ENCODE peak calls at places on chromosomes 6 and 20, in six cellular contexts. One of them, this sample, is unnamed.

GRCh38 chr6:72811971-72812421 is 190.1 kb downstream of the KCNQ5 start:
- DNase-seq in HCT116: no peak
- DNase-seq in H1: no peak
- DNase-seq in K562: no peak
- DNase-seq in HepG2: no peak
- DNase-seq in GM12878: no peak
- DNase-seq in this sample: no peak

GRCh38 chr20:41456341-41456740 is 89.7 kb upstream of the EMILIN3 start:
- DNase-seq in H1: no peak
- DNase-seq in HCT116: no peak
- DNase-seq in K562: no peak
- DNase-seq in GM12878: no peak
- DNase-seq in HepG2: no peak
- DNase-seq in this sample: no peak

GRCh38 chr6:170259301-170259700 is 31.6 kb downstream of the DLL1 start:
- DNase-seq in H1: no peak
- DNase-seq in HepG2: no peak
- DNase-seq in HCT116: no peak
- DNase-seq in K562: no peak
- DNase-seq in GM12878: no peak
- DNase-seq in this sample: no peak

GRCh38 chr20:49187330-49188100 is 619 bp downstream of the STAU1 start:
- DNase-seq in K562: peak; percentile 42
- DNase-seq in H1: no peak
- DNase-seq in GM12878: no peak
- DNase-seq in HepG2: no peak
- DNase-seq in HCT116: no peak
- DNase-seq in this sample: peak; percentile 35

GRCh38 chr6:40504274-40504673 is 82.9 kb downstream of the LRFN2 start:
- DNase-seq in H1: no peak
- DNase-seq in GM12878: no peak
- DNase-seq in HepG2: no peak
- DNase-seq in K562: no peak
- DNase-seq in HCT116: peak; percentile 15
- DNase-seq in this sample: no peak

GRCh38 chr6:28089054-28089453 is 8.7 kb downstream of the ZNF165 start:
- DNase-seq in H1: no peak
- DNase-seq in HepG2: no peak
- DNase-seq in GM12878: no peak
- DNase-seq in HCT116: no peak
- DNase-seq in K562: no peak
- DNase-seq in this sample: no peak

GRCh38 chr6:31700716-31701401 is 2.3 kb downstream of the ABHD16A start:
- DNase-seq in HCT116: no peak
- DNase-seq in K562: no peak
- DNase-seq in GM12878: no peak
- DNase-seq in HepG2: no peak
- DNase-seq in H1: no peak
- DNase-seq in this sample: no peak

GRCh38 chr20:17928633-17929311 is 39.8 kb downstream of the SNX5 start:
- DNase-seq in K562: no peak
- DNase-seq in HCT116: no peak
- DNase-seq in H1: no peak
- DNase-seq in HepG2: no peak
- DNase-seq in GM12878: no peak
- DNase-seq in this sample: no peak

GRCh38 chr6:99184696-99185095 is 164.8 kb downstream of the FAXC start:
- DNase-seq in HepG2: no peak
- DNase-seq in H1: no peak
- DNase-seq in K562: no peak
- DNase-seq in GM12878: no peak
- DNase-seq in HCT116: no peak
- DNase-seq in this sample: no peak

GRCh38 chr6:149032318-149032598 is 285.3 kb upstream of the TAB2 start:
- DNase-seq in HepG2: no peak
- DNase-seq in GM12878: no peak
- DNase-seq in H1: no peak
- DNase-seq in K562: no peak
- DNase-seq in HCT116: no peak
- DNase-seq in this sample: no peak

GRCh38 chr6:66226099-66226498 is 519.1 kb upstream of the EYS start:
- DNase-seq in HCT116: no peak
- DNase-seq in K562: no peak
- DNase-seq in HepG2: no peak
- DNase-seq in H1: no peak
- DNase-seq in GM12878: no peak
- DNase-seq in this sample: no peak

GRCh38 chr6:150800596-150801310 is 64.7 kb upstream of the MTHFD1L start:
- DNase-seq in GM12878: no peak
- DNase-seq in HCT116: no peak
- DNase-seq in H1: no peak
- DNase-seq in HepG2: no peak
- DNase-seq in K562: no peak
- DNase-seq in this sample: no peak

GRCh38 chr6:36719126-36719525 is 21.5 kb downstream of the RAB44 start:
- DNase-seq in HepG2: no peak
- DNase-seq in H1: no peak
- DNase-seq in GM12878: no peak
- DNase-seq in HCT116: no peak
- DNase-seq in K562: no peak
- DNase-seq in this sample: no peak

GRCh38 chr6:14258117-14258516 is 140.5 kb downstream of the CD83 start:
- DNase-seq in HepG2: no peak
- DNase-seq in HCT116: no peak
- DNase-seq in K562: no peak
- DNase-seq in GM12878: no peak
- DNase-seq in H1: no peak
- DNase-seq in this sample: no peak

GRCh38 chr6:108578595-108579038 is 17.9 kb downstream of the FOXO3 start:
- DNase-seq in H1: no peak
- DNase-seq in HCT116: no peak
- DNase-seq in K562: peak; percentile 84
- DNase-seq in GM12878: no peak
- DNase-seq in HepG2: no peak
- DNase-seq in this sample: no peak

GRCh38 chr6:11553824-11554223 is 16.3 kb downstream of the TMEM170B start:
- DNase-seq in HCT116: no peak
- DNase-seq in HepG2: no peak
- DNase-seq in H1: no peak
- DNase-seq in GM12878: no peak
- DNase-seq in K562: no peak
- DNase-seq in this sample: no peak
- H3K4me3 ChIP-seq in HCT116: no peak overlapping the region
- H3K4me3 ChIP-seq in HepG2: no peak overlapping the region
- H3K4me3 ChIP-seq in H1: no peak overlapping the region
- H3K4me3 ChIP-seq in GM12878: no peak overlapping the region
- H3K4me3 ChIP-seq in K562: no peak overlapping the region
- H3K4me3 ChIP-seq in this sample: no peak overlapping the region

DNA sequence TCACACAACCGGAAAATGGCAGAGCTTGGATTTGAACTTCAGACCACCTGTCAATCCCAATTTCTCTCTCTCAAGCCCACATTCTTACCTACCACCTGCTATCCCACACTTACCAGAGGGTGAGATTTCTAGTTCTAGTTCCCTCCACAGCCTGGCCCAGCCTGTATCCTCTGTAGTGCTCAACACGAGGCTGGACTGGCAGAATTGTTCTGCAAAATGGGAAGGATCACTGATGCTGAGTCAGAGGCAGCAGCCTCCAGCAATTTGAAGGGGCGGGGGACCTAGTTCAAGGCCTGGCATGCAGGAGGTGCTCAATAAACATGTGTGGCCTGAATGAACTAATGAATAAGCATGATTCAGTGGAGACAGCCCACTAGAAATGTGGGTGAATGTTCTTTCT is 53.6 kb upstream of the TTPAL start:
- DNase-seq in K562: no peak
- DNase-seq in H1: no peak
- DNase-seq in HCT116: no peak
- DNase-seq in HepG2: no peak
- DNase-seq in GM12878: no peak
- DNase-seq in this sample: no peak
- TF ChIP-seq YY1 in K562: no peak
- TF ChIP-seq YY1 in H1: no peak
- TF ChIP-seq YY1 in HCT116: no peak
- TF ChIP-seq YY1 in HepG2: no peak
- TF ChIP-seq YY1 in GM12878: no peak
- TF ChIP-seq YY1 in this sample: no peak

DNA sequence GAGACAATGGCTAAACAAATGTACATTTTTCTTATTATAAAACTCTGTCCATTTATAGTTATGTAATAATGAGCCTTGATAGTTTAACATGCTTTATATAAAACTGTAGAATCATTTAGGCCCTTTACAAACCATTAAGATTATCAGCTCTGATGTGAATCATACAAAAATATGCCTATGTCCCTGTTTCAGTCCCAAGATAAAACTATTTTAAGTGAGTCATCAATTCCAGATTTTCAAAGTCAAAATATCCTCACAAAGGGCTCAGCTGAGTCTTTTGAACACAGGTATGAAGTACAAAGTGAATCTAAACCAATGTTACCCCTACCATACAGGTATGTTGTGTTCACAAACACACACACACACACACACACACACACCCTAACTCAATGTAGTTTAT is 88.0 kb downstream of the PTPRK start:
- DNase-seq in GM12878: no peak
- DNase-seq in K562: no peak
- DNase-seq in HepG2: no peak
- DNase-seq in HCT116: no peak
- DNase-seq in H1: no peak
- DNase-seq in this sample: no peak
- TF ChIP-seq ZNF274 in GM12878: no peak
- TF ChIP-seq ZNF274 in K562: no peak
- TF ChIP-seq ZNF274 in HepG2: no peak
- TF ChIP-seq ZNF274 in HCT116: no peak
- TF ChIP-seq ZNF274 in H1: no peak
- TF ChIP-seq ZNF274 in this sample: no peak

GRCh38 chr6:12014027-12014872 is 2.1 kb downstream of the HIVEP1 start:
- DNase-seq in H1: no peak
- DNase-seq in K562: no peak
- DNase-seq in HepG2: no peak
- DNase-seq in GM12878: no peak
- DNase-seq in HCT116: no peak
- DNase-seq in this sample: no peak
- H3K4me3 ChIP-seq in H1: no peak overlapping the region
- H3K4me3 ChIP-seq in K562: peak overlapping the region; percentile 73
- H3K4me3 ChIP-seq in HepG2: no peak overlapping the region
- H3K4me3 ChIP-seq in GM12878: peak overlapping the region; percentile 94
- H3K4me3 ChIP-seq in HCT116: no peak overlapping the region
- H3K4me3 ChIP-seq in this sample: peak overlapping the region; percentile 68

GRCh38 chr6:22135395-22135794 is 161.4 kb downstream of the PRL start:
- DNase-seq in HepG2: no peak
- DNase-seq in GM12878: no peak
- DNase-seq in K562: no peak
- DNase-seq in HCT116: no peak
- DNase-seq in H1: no peak
- DNase-seq in this sample: no peak
- TF ChIP-seq YY1 in HepG2: no peak
- TF ChIP-seq YY1 in GM12878: no peak
- TF ChIP-seq YY1 in K562: no peak
- TF ChIP-seq YY1 in HCT116: no peak
- TF ChIP-seq YY1 in H1: no peak
- TF ChIP-seq YY1 in this sample: no peak

GRCh38 chr20:44145131-44145770 is 41.7 kb downstream of the JPH2 start:
- DNase-seq in K562: no peak
- DNase-seq in HCT116: no peak
- DNase-seq in GM12878: no peak
- DNase-seq in H1: no peak
- DNase-seq in HepG2: no peak
- DNase-seq in this sample: no peak

GRCh38 chr20:44141873-44142272 is 45.1 kb downstream of the JPH2 start:
- DNase-seq in HepG2: no peak
- DNase-seq in H1: no peak
- DNase-seq in GM12878: no peak
- DNase-seq in HCT116: no peak
- DNase-seq in K562: no peak
- DNase-seq in this sample: no peak

GRCh38 chr20:44143896-44144295 is 43.1 kb downstream of the JPH2 start:
- DNase-seq in K562: no peak
- DNase-seq in HepG2: no peak
- DNase-seq in H1: no peak
- DNase-seq in HCT116: no peak
- DNase-seq in GM12878: no peak
- DNase-seq in this sample: no peak

GRCh38 chr20:44138859-44139258 is 48.1 kb downstream of the JPH2 start:
- DNase-seq in GM12878: no peak
- DNase-seq in H1: no peak
- DNase-seq in HCT116: no peak
- DNase-seq in HepG2: no peak
- DNase-seq in K562: no peak
- DNase-seq in this sample: no peak

GRCh38 chr20:44142416-44142815 is 44.6 kb downstream of the JPH2 start:
- DNase-seq in H1: no peak
- DNase-seq in K562: no peak
- DNase-seq in HCT116: no peak
- DNase-seq in GM12878: no peak
- DNase-seq in HepG2: no peak
- DNase-seq in this sample: no peak
- TF ChIP-seq ZNF274 in H1: no peak
- TF ChIP-seq ZNF274 in K562: no peak
- TF ChIP-seq ZNF274 in HCT116: no peak
- TF ChIP-seq ZNF274 in GM12878: no peak
- TF ChIP-seq ZNF274 in HepG2: no peak
- TF ChIP-seq ZNF274 in this sample: no peak

GRCh38 chr20:56554869-56555268 is 21.8 kb downstream of the FAM209B start:
- DNase-seq in HCT116: peak; percentile 90
- DNase-seq in H1: no peak
- DNase-seq in HepG2: peak; percentile 92
- DNase-seq in K562: no peak
- DNase-seq in GM12878: peak; percentile 83
- DNase-seq in this sample: peak; percentile 23
- H3K4me3 ChIP-seq in HCT116: peak overlapping the region; percentile 33
- H3K4me3 ChIP-seq in H1: no peak overlapping the region
- H3K4me3 ChIP-seq in HepG2: no peak overlapping the region
- H3K4me3 ChIP-seq in K562: no peak overlapping the region
- H3K4me3 ChIP-seq in GM12878: no peak overlapping the region
- H3K4me3 ChIP-seq in this sample: no peak overlapping the region

GRCh38 chr20:37558306-37558705 is 30.6 kb upstream of the BLCAP start:
- DNase-seq in H1: no peak
- DNase-seq in HepG2: no peak
- DNase-seq in HCT116: no peak
- DNase-seq in GM12878: no peak
- DNase-seq in K562: no peak
- DNase-seq in this sample: no peak

GRCh38 chr20:37547912-37548311 is 20.2 kb upstream of the BLCAP start:
- DNase-seq in K562: no peak
- DNase-seq in GM12878: no peak
- DNase-seq in HepG2: no peak
- DNase-seq in H1: no peak
- DNase-seq in HCT116: no peak
- DNase-seq in this sample: no peak

GRCh38 chr20:37556538-37556937 is 28.9 kb upstream of the BLCAP start:
- DNase-seq in K562: no peak
- DNase-seq in GM12878: no peak
- DNase-seq in HepG2: no peak
- DNase-seq in HCT116: no peak
- DNase-seq in H1: no peak
- DNase-seq in this sample: no peak

GRCh38 chr20:37552415-37552814 is 24.7 kb upstream of the BLCAP start:
- DNase-seq in HepG2: no peak
- DNase-seq in K562: no peak
- DNase-seq in GM12878: no peak
- DNase-seq in H1: no peak
- DNase-seq in HCT116: no peak
- DNase-seq in this sample: no peak
- TF ChIP-seq YY1 in HepG2: no peak
- TF ChIP-seq YY1 in K562: no peak
- TF ChIP-seq YY1 in GM12878: no peak
- TF ChIP-seq YY1 in H1: no peak
- TF ChIP-seq YY1 in HCT116: no peak
- TF ChIP-seq YY1 in this sample: no peak

This sample was measured in NT2/D1.